ENCODE peak calls at places on chromosomes 3 and 15, in eight cellular contexts. A, F, Z, U, Y, R, V and Q are unnamed samples.

GRCh38 chr3:113769551-113769950 is 22.7 kb downstream of the ATP6V1A start:
- DNase-seq in A (no peak), F (peak; percentile 17), Z (no peak), U (no peak), Y (peak; percentile 54), R (no peak), V (peak; percentile 81), Q (no peak)

GRCh38 chr3:47117803-47118364 is 46.0 kb downstream of the SETD2 start:
- DNase-seq in A (no peak), F (no peak), Z (no peak), U (no peak), Y (no peak), R (no peak), V (no peak), Q (no peak)

GRCh38 chr15:53611145-53611920 is 148.1 kb downstream of the WDR72 start:
- DNase-seq in A (no peak), F (no peak), Z (no peak), U (no peak), Y (no peak), R (no peak), V (no peak), Q (no peak)

GRCh38 chr15:68829068-68829467 is 8.4 kb upstream of the ANP32A start:
- DNase-seq in A (no peak), F (peak; percentile 45), Z (no peak), U (no peak), Y (no peak), R (no peak), V (no peak), Q (no peak)

GRCh38 chr15:63551400-63551799 is 45.8 kb upstream of the FBXL22 start:
- DNase-seq in A (no peak), F (no peak), Z (no peak), U (no peak), Y (peak; percentile 18), R (no peak), V (peak; percentile 28), Q (no peak)

GRCh38 chr3:16839271-16840110 is 45.3 kb upstream of the PLCL2 start:
- DNase-seq in A (no peak), F (peak; percentile 12), Z (no peak), U (no peak), Y (no peak), R (no peak), V (no peak), Q (no peak)

GRCh38 chr3:188627652-188628051 is 473.7 kb downstream of the LPP start:
- DNase-seq in A (no peak), F (no peak), Z (no peak), U (no peak), Y (peak; percentile 76), R (no peak), V (no peak), Q (no peak)

GRCh38 chr15:35925634-35926380 is 379.8 kb upstream of the DPH6 start:
- DNase-seq in A (no peak), F (no peak), Z (no peak), U (no peak), Y (no peak), R (no peak), V (peak; percentile 3), Q (no peak)

GRCh38 chr3:181719298-181719859 is 7.7 kb downstream of the SOX2 start:
- DNase-seq in A (no peak), F (no peak), Z (no peak), U (no peak), Y (no peak), R (no peak), V (no peak), Q (no peak)

GRCh38 chr3:9402410-9403228 is 5.2 kb downstream of the SETD5 start:
- DNase-seq in A (no peak), F (no peak), Z (no peak), U (peak; percentile 80), Y (no peak), R (no peak), V (no peak), Q (peak; percentile 69)

GRCh38 chr3:42263354-42264346 is 2.3 kb downstream of the CCK start:
- DNase-seq in A (no peak), F (no peak), Z (no peak), U (peak; percentile 18), Y (no peak), R (no peak), V (peak; percentile 21), Q (no peak)

GRCh38 chr3:127849368-127849767 is 27.1 kb upstream of the MGLL start:
- DNase-seq in A (no peak), F (no peak), Z (no peak), U (no peak), Y (no peak), R (no peak), V (no peak), Q (no peak)

GRCh38 chr15:100083572-100083971 is 258.2 kb downstream of the ADAMTS17 start:
- DNase-seq in A (no peak), F (no peak), Z (no peak), U (no peak), Y (no peak), R (no peak), V (no peak), Q (no peak)

GRCh38 chr15:59221479-59221878 is 14.8 kb downstream of the LDHAL6B start:
- DNase-seq in A (no peak), F (no peak), Z (no peak), U (no peak), Y (no peak), R (no peak), V (peak; percentile 16), Q (no peak)

GRCh38 chr15:99703603-99704443 is 29.4 kb downstream of the LYSMD4 start:
- DNase-seq in A (no peak), F (peak; percentile 56), Z (no peak), U (no peak), Y (peak; percentile 79), R (no peak), V (peak; percentile 73), Q (no peak)

GRCh38 chr15:41919201-41919820 is 25.5 kb upstream of the SPTBN5 start:
- DNase-seq in A (no peak), F (no peak), Z (no peak), U (no peak), Y (no peak), R (no peak), V (no peak), Q (no peak)

GRCh38 chr3:183907176-183907575 is 22.5 kb upstream of the PARL start:
- DNase-seq in A (no peak), F (no peak), Z (no peak), U (no peak), Y (no peak), R (no peak), V (no peak), Q (no peak)

GRCh38 chr3:142211034-142211433 is 14.4 kb downstream of the GK5 start:
- DNase-seq in A (no peak), F (no peak), Z (no peak), U (no peak), Y (no peak), R (no peak), V (no peak), Q (no peak)

GRCh38 chr3:45595364-45596154 is 1.0 kb downstream of the LIMD1 start:
- DNase-seq in A (no peak), F (peak; percentile 35), Z (no peak), U (no peak), Y (no peak), R (peak; percentile 27), V (no peak), Q (no peak)

GRCh38 chr3:132399054-132399929 is 18.0 kb upstream of the DNAJC13 start:
- DNase-seq in A (no peak), F (peak; percentile 80), Z (no peak), U (peak; percentile 53), Y (peak; percentile 39), R (no peak), V (peak; percentile 79), Q (peak; percentile 38)

GRCh38 chr15:57873564-57874209 is 167.2 kb downstream of the POLR2M start:
- DNase-seq in A (no peak), F (no peak), Z (no peak), U (no peak), Y (no peak), R (no peak), V (peak; percentile 34), Q (no peak)

GRCh38 chr3:183698760-183699159 is 1.2 kb downstream of the YEATS2 start:
- DNase-seq in A (no peak), F (peak; percentile 44), Z (no peak), U (no peak), Y (no peak), R (no peak), V (peak; percentile 37), Q (no peak)

GRCh38 chr3:157129782-157130137 is 30.2 kb downstream of the CCNL1 start:
- DNase-seq in A (no peak), F (no peak), Z (no peak), U (peak; percentile 26), Y (no peak), R (no peak), V (no peak), Q (peak; percentile 29)

GRCh38 chr15:25541228-25541627 is 102.4 kb upstream of the UBE3A start:
- DNase-seq in A (no peak), F (no peak), Z (no peak), U (no peak), Y (no peak), R (no peak), V (no peak), Q (no peak)

GRCh38 chr15:71512281-71513016 is 297.9 kb upstream of the NR2E3 start:
- DNase-seq in A (no peak), F (no peak), Z (no peak), U (no peak), Y (no peak), R (no peak), V (no peak), Q (no peak)

GRCh38 chr3:129195731-129196256 is 12.1 kb upstream of the CNBP start:
- DNase-seq in A (no peak), F (no peak), Z (no peak), U (no peak), Y (peak; percentile 96), R (no peak), V (peak; percentile 86), Q (no peak)

GRCh38 chr3:99907959-99908544 is 90.4 kb downstream of the CMSS1 start:
- DNase-seq in A (no peak), F (no peak), Z (no peak), U (no peak), Y (no peak), R (no peak), V (no peak), Q (no peak)

GRCh38 chr15:57728436-57728835 is 21.9 kb downstream of the POLR2M start:
- DNase-seq in A (no peak), F (no peak), Z (no peak), U (no peak), Y (no peak), R (no peak), V (no peak), Q (no peak)

GRCh38 chr15:52408823-52409222 is 113.2 kb upstream of the MYO5C start:
- DNase-seq in A (no peak), F (no peak), Z (no peak), U (no peak), Y (no peak), R (no peak), V (no peak), Q (no peak)

GRCh38 chr15:83559310-83559966 is 94.5 kb upstream of the ADAMTSL3 start:
- DNase-seq in A (no peak), F (peak; percentile 65), Z (no peak), U (peak; percentile 61), Y (peak; percentile 56), R (no peak), V (peak; percentile 85), Q (peak; percentile 64)

GRCh38 chr15:85770722-85771041 is 24.0 kb downstream of the KLHL25 start:
- DNase-seq in A (no peak), F (no peak), Z (no peak), U (no peak), Y (no peak), R (no peak), V (no peak), Q (no peak)

GRCh38 chr3:117059054-117059989 is 349.7 kb downstream of the TUSC7 start:
- DNase-seq in A (no peak), F (no peak), Z (no peak), U (no peak), Y (no peak), R (no peak), V (peak; percentile 43), Q (no peak)

GRCh38 chr15:81117136-81117535 is 16.9 kb upstream of the CFAP161 start:
- DNase-seq in A (no peak), F (no peak), Z (no peak), U (no peak), Y (peak; percentile 48), R (no peak), V (peak; percentile 56), Q (no peak)

GRCh38 chr3:172332256-172333041 is 115.8 kb downstream of the GHSR start:
- DNase-seq in A (peak; percentile 37), F (peak; percentile 58), Z (peak; percentile 70), U (peak; percentile 62), Y (no peak), R (peak; percentile 51), V (peak; percentile 75), Q (peak; percentile 60)